ENCODE peak calls at places on chromosomes 3 and 15, in five cellular contexts. One of them, this sample, is unnamed.

GRCh38 chr3:107600784-107601183 is 78.0 kb downstream of the BBX start:
- DNase-seq in Caco-2: no peak
- DNase-seq in neural crest cell: no peak
- DNase-seq in cardiac muscle cell: no peak
- DNase-seq in BJ: no peak
- DNase-seq in this sample: no peak

GRCh38 chr3:120093923-120094775 is at the start of gene GSK3B:
- DNase-seq in Caco-2: peak
- DNase-seq in neural crest cell: peak
- DNase-seq in cardiac muscle cell: peak
- DNase-seq in BJ: no peak
- DNase-seq in this sample: peak

GRCh38 chr3:119195911-119196310 is 22.5 kb downstream of the UPK1B start:
- DNase-seq in Caco-2: no peak
- DNase-seq in neural crest cell: no peak
- DNase-seq in cardiac muscle cell: no peak
- DNase-seq in BJ: no peak
- DNase-seq in this sample: no peak

GRCh38 chr15:41559489-41560177 is 621 bp downstream of the TYRO3 start:
- DNase-seq in Caco-2: no peak
- DNase-seq in neural crest cell: no peak
- DNase-seq in cardiac muscle cell: no peak
- DNase-seq in BJ: no peak
- DNase-seq in this sample: no peak

GRCh38 chr3:29922990-29923746 is 642.3 kb downstream of the RBMS3 start:
- DNase-seq in Caco-2: no peak
- DNase-seq in neural crest cell: no peak
- DNase-seq in cardiac muscle cell: no peak
- DNase-seq in BJ: peak
- DNase-seq in this sample: no peak

GRCh38 chr3:147962408-147963164 is 553.4 kb downstream of the ZIC1 start:
- DNase-seq in Caco-2: no peak
- DNase-seq in neural crest cell: no peak
- DNase-seq in cardiac muscle cell: no peak
- DNase-seq in BJ: no peak
- DNase-seq in this sample: no peak

GRCh38 chr3:62109534-62109933 is 263.8 kb downstream of the FEZF2 start:
- DNase-seq in Caco-2: no peak
- DNase-seq in neural crest cell: no peak
- DNase-seq in cardiac muscle cell: no peak
- DNase-seq in BJ: peak
- DNase-seq in this sample: no peak

GRCh38 chr3:134579266-134579665 is 71.6 kb downstream of the KY start:
- DNase-seq in Caco-2: no peak
- DNase-seq in neural crest cell: no peak
- DNase-seq in cardiac muscle cell: no peak
- DNase-seq in BJ: no peak
- DNase-seq in this sample: no peak

GRCh38 chr15:83845230-83845629 is 191.3 kb downstream of the ADAMTSL3 start:
- DNase-seq in Caco-2: no peak
- DNase-seq in neural crest cell: no peak
- DNase-seq in cardiac muscle cell: no peak
- DNase-seq in BJ: no peak
- DNase-seq in this sample: no peak

GRCh38 chr15:26967719-26968269 is 3.2 kb upstream of the GABRG3 start:
- DNase-seq in Caco-2: no peak
- DNase-seq in neural crest cell: peak
- DNase-seq in cardiac muscle cell: peak
- DNase-seq in BJ: no peak
- DNase-seq in this sample: no peak

GRCh38 chr3:9800529-9800928 is 7.6 kb downstream of the ARPC4 start:
- DNase-seq in Caco-2: no peak
- DNase-seq in neural crest cell: no peak
- DNase-seq in cardiac muscle cell: no peak
- DNase-seq in BJ: no peak
- DNase-seq in this sample: no peak

GRCh38 chr3:11185564-11186317 is 31.4 kb downstream of the HRH1 start:
- DNase-seq in Caco-2: no peak
- DNase-seq in neural crest cell: no peak
- DNase-seq in cardiac muscle cell: no peak
- DNase-seq in BJ: peak
- DNase-seq in this sample: no peak

GRCh38 chr3:138434875-138435772 is 708 bp downstream of the ESYT3 start:
- DNase-seq in Caco-2: peak
- DNase-seq in neural crest cell: no peak
- DNase-seq in cardiac muscle cell: peak
- DNase-seq in BJ: no peak
- DNase-seq in this sample: no peak

GRCh38 chr3:30625541-30626438 is 19.4 kb downstream of the TGFBR2 start:
- DNase-seq in Caco-2: peak
- DNase-seq in neural crest cell: no peak
- DNase-seq in cardiac muscle cell: no peak
- DNase-seq in BJ: peak
- DNase-seq in this sample: no peak

GRCh38 chr3:159892171-159892791 is 96.4 kb upstream of the IL12A start:
- DNase-seq in Caco-2: no peak
- DNase-seq in neural crest cell: no peak
- DNase-seq in cardiac muscle cell: no peak
- DNase-seq in BJ: no peak
- DNase-seq in this sample: no peak

GRCh38 chr3:141241248-141242034 is 9.8 kb downstream of the PXYLP1 start:
- DNase-seq in Caco-2: no peak
- DNase-seq in neural crest cell: no peak
- DNase-seq in cardiac muscle cell: no peak
- DNase-seq in BJ: no peak
- DNase-seq in this sample: no peak

GRCh38 chr15:96535148-96535547 is 204.6 kb downstream of the NR2F2 start:
- DNase-seq in Caco-2: no peak
- DNase-seq in neural crest cell: no peak
- DNase-seq in cardiac muscle cell: no peak
- DNase-seq in BJ: no peak
- DNase-seq in this sample: no peak

GRCh38 chr15:98039596-98039995 is 79.1 kb downstream of the ARRDC4 start:
- DNase-seq in Caco-2: no peak
- DNase-seq in neural crest cell: no peak
- DNase-seq in cardiac muscle cell: no peak
- DNase-seq in BJ: no peak
- DNase-seq in this sample: no peak

GRCh38 chr3:78204977-78205376 is 1165.1 kb downstream of the ROBO2 start:
- DNase-seq in Caco-2: no peak
- DNase-seq in neural crest cell: no peak
- DNase-seq in cardiac muscle cell: peak
- DNase-seq in BJ: peak
- DNase-seq in this sample: no peak
- TF ChIP-seq CTCF in Caco-2: no peak
- TF ChIP-seq CTCF in neural crest cell: peak
- TF ChIP-seq CTCF in cardiac muscle cell: no peak
- TF ChIP-seq CTCF in BJ: peak
- TF ChIP-seq CTCF in this sample: peak

GRCh38 chr3:184040010-184040409 is 8.5 kb downstream of the HTR3D start:
- DNase-seq in Caco-2: peak
- DNase-seq in neural crest cell: no peak
- DNase-seq in cardiac muscle cell: peak
- DNase-seq in BJ: no peak
- DNase-seq in this sample: no peak
- TF ChIP-seq CTCF in Caco-2: peak
- TF ChIP-seq CTCF in neural crest cell: peak
- TF ChIP-seq CTCF in cardiac muscle cell: peak
- TF ChIP-seq CTCF in BJ: peak
- TF ChIP-seq CTCF in this sample: no peak

GRCh38 chr3:197029511-197030167 is at the start of gene MELTF:
- DNase-seq in Caco-2: peak
- DNase-seq in neural crest cell: peak
- DNase-seq in cardiac muscle cell: peak
- DNase-seq in BJ: no peak
- DNase-seq in this sample: peak
- TF ChIP-seq CTCF in Caco-2: peak
- TF ChIP-seq CTCF in neural crest cell: peak
- TF ChIP-seq CTCF in cardiac muscle cell: peak
- TF ChIP-seq CTCF in BJ: peak
- TF ChIP-seq CTCF in this sample: peak

DNA sequence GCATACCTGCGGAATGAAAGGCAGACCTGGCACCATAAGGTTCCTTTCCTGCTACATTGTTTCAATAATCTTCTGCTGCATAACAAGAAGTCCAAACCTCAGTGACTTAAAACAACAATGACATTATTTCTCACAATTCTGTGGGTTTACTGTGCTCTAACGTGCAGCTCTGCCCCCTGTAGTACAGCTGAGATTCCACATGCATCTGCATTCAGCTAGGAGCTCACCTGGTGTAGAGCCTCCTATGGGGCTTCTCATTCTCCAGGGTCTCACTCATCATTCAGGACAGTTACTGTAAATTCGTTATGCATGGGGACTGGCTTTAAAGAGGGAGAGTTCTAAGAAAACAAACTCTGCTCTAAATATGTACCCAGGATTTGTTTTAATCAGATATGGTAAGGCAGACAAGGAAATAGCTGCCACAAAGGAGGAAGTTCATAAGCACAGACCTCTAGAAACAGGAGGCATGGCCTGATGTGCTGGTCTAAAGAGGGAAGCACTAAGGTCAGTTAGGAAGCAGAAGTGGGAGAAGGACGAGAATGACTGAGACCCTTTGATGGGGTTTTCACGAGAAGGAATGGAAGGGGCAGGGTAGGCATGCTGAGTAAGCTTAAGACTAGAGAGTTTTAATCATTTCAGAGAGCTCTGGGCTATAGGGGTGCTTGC is 347.0 kb downstream of the NEK10 start:
- DNase-seq in Caco-2: no peak
- DNase-seq in neural crest cell: no peak
- DNase-seq in cardiac muscle cell: no peak
- DNase-seq in BJ: no peak
- DNase-seq in this sample: no peak
- TF ChIP-seq CTCF in Caco-2: no peak
- TF ChIP-seq CTCF in neural crest cell: no peak
- TF ChIP-seq CTCF in cardiac muscle cell: no peak
- TF ChIP-seq CTCF in BJ: no peak
- TF ChIP-seq CTCF in this sample: no peak

GRCh38 chr15:74988007-74988800 is 7.2 kb upstream of the SCAMP5 start:
- DNase-seq in Caco-2: peak
- DNase-seq in neural crest cell: no peak
- DNase-seq in cardiac muscle cell: peak
- DNase-seq in BJ: no peak
- DNase-seq in this sample: no peak
- TF ChIP-seq CTCF in Caco-2: peak
- TF ChIP-seq CTCF in neural crest cell: peak
- TF ChIP-seq CTCF in cardiac muscle cell: peak
- TF ChIP-seq CTCF in BJ: peak
- TF ChIP-seq CTCF in this sample: peak

DNA sequence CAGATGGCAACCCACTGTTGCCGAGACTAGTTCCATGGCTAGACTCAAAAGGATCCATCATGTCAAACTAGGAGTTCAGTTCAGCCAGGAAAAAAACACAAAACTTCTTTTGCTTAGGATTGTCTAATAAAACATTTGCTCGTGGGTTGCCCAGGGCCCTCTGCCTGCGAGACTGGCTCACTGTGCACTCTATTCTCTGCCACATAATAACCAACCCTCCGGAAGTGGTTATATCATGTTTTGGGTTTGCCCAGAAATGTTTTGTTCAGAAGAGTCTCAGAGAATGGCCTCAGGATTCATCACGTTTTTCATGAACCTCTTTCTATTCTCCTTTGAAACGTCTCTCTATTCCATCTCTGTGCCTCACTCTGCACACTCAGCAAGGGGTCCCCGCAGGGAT is 216.1 kb downstream of the SV2B start:
- DNase-seq in Caco-2: no peak
- DNase-seq in neural crest cell: no peak
- DNase-seq in cardiac muscle cell: no peak
- DNase-seq in BJ: no peak
- DNase-seq in this sample: no peak
- TF ChIP-seq CTCF in Caco-2: no peak
- TF ChIP-seq CTCF in neural crest cell: no peak
- TF ChIP-seq CTCF in cardiac muscle cell: no peak
- TF ChIP-seq CTCF in BJ: no peak
- TF ChIP-seq CTCF in this sample: no peak

GRCh38 chr3:163939926-163940325 is 1138.4 kb downstream of the SI start:
- DNase-seq in Caco-2: no peak
- DNase-seq in neural crest cell: no peak
- DNase-seq in cardiac muscle cell: no peak
- DNase-seq in BJ: no peak
- DNase-seq in this sample: no peak
- TF ChIP-seq CTCF in Caco-2: no peak
- TF ChIP-seq CTCF in neural crest cell: peak
- TF ChIP-seq CTCF in cardiac muscle cell: no peak
- TF ChIP-seq CTCF in BJ: no peak
- TF ChIP-seq CTCF in this sample: no peak

GRCh38 chr15:70164156-70164900 is 66.6 kb upstream of the TLE3 start:
- DNase-seq in Caco-2: no peak
- DNase-seq in neural crest cell: no peak
- DNase-seq in cardiac muscle cell: no peak
- DNase-seq in BJ: no peak
- DNase-seq in this sample: no peak
- TF ChIP-seq CTCF in Caco-2: no peak
- TF ChIP-seq CTCF in neural crest cell: no peak
- TF ChIP-seq CTCF in cardiac muscle cell: no peak
- TF ChIP-seq CTCF in BJ: no peak
- TF ChIP-seq CTCF in this sample: no peak

GRCh38 chr3:105755121-105755886 is 113.5 kb downstream of the CBLB start:
- DNase-seq in Caco-2: no peak
- DNase-seq in neural crest cell: no peak
- DNase-seq in cardiac muscle cell: no peak
- DNase-seq in BJ: no peak
- DNase-seq in this sample: no peak
- TF ChIP-seq CTCF in Caco-2: no peak
- TF ChIP-seq CTCF in neural crest cell: no peak
- TF ChIP-seq CTCF in cardiac muscle cell: no peak
- TF ChIP-seq CTCF in BJ: no peak
- TF ChIP-seq CTCF in this sample: no peak

GRCh38 chr3:150925751-150926201 is 20.5 kb upstream of the MINDY4B start:
- DNase-seq in Caco-2: peak
- DNase-seq in neural crest cell: peak
- DNase-seq in cardiac muscle cell: peak
- DNase-seq in BJ: no peak
- DNase-seq in this sample: no peak
- TF ChIP-seq CTCF in Caco-2: peak
- TF ChIP-seq CTCF in neural crest cell: peak
- TF ChIP-seq CTCF in cardiac muscle cell: peak
- TF ChIP-seq CTCF in BJ: peak
- TF ChIP-seq CTCF in this sample: peak